ENCODE peak calls at places on chromosomes 7 and 10, in seven cellular contexts. One of them, this sample, is unnamed.

GRCh38 chr7:47078241-47078640 is 503.7 kb downstream of the TNS3 start:
- DNase-seq in sigmoid colon: no peak
- DNase-seq in A549: no peak
- DNase-seq in transverse colon: no peak
- DNase-seq in SK-N-SH: no peak
- DNase-seq in stomach: no peak
- DNase-seq in tibial nerve: no peak
- DNase-seq in this sample: no peak

GRCh38 chr10:102241037-102241443 is 272 bp downstream of the PITX3 start:
- DNase-seq in sigmoid colon: peak
- DNase-seq in A549: no peak
- DNase-seq in transverse colon: no peak
- DNase-seq in SK-N-SH: no peak
- DNase-seq in stomach: no peak
- DNase-seq in tibial nerve: no peak
- DNase-seq in this sample: no peak

GRCh38 chr7:100057006-100057405 is 7.4 kb downstream of the ZSCAN21 start:
- DNase-seq in sigmoid colon: peak
- DNase-seq in A549: no peak
- DNase-seq in transverse colon: no peak
- DNase-seq in SK-N-SH: no peak
- DNase-seq in stomach: no peak
- DNase-seq in tibial nerve: no peak
- DNase-seq in this sample: no peak

GRCh38 chr7:3592438-3593134 is 291.5 kb downstream of the SDK1 start:
- DNase-seq in sigmoid colon: no peak
- DNase-seq in A549: no peak
- DNase-seq in transverse colon: no peak
- DNase-seq in SK-N-SH: no peak
- DNase-seq in stomach: no peak
- DNase-seq in tibial nerve: no peak
- DNase-seq in this sample: no peak

GRCh38 chr10:89164080-89164479 is 43.0 kb downstream of the CH25H start:
- DNase-seq in sigmoid colon: no peak
- DNase-seq in A549: no peak
- DNase-seq in transverse colon: no peak
- DNase-seq in SK-N-SH: no peak
- DNase-seq in stomach: no peak
- DNase-seq in tibial nerve: no peak
- DNase-seq in this sample: no peak

GRCh38 chr7:88104732-88105131 is 115.1 kb downstream of the SRI start:
- DNase-seq in sigmoid colon: no peak
- DNase-seq in A549: no peak
- DNase-seq in transverse colon: no peak
- DNase-seq in SK-N-SH: no peak
- DNase-seq in stomach: no peak
- DNase-seq in tibial nerve: no peak
- DNase-seq in this sample: no peak

GRCh38 chr7:134289423-134289822 is 27.3 kb downstream of the SLC35B4 start:
- DNase-seq in sigmoid colon: no peak
- DNase-seq in A549: no peak
- DNase-seq in transverse colon: no peak
- DNase-seq in SK-N-SH: no peak
- DNase-seq in stomach: no peak
- DNase-seq in tibial nerve: no peak
- DNase-seq in this sample: no peak

GRCh38 chr10:3889961-3890522 is 105.0 kb upstream of the KLF6 start:
- DNase-seq in sigmoid colon: no peak
- DNase-seq in A549: peak
- DNase-seq in transverse colon: no peak
- DNase-seq in SK-N-SH: no peak
- DNase-seq in stomach: no peak
- DNase-seq in tibial nerve: no peak
- DNase-seq in this sample: no peak

GRCh38 chr7:77320161-77320560 is 96.0 kb downstream of the GSAP start:
- DNase-seq in sigmoid colon: no peak
- DNase-seq in A549: no peak
- DNase-seq in transverse colon: no peak
- DNase-seq in SK-N-SH: no peak
- DNase-seq in stomach: no peak
- DNase-seq in tibial nerve: no peak
- DNase-seq in this sample: no peak

GRCh38 chr7:8141070-8141469 is 120.9 kb downstream of the ICA1 start:
- DNase-seq in sigmoid colon: no peak
- DNase-seq in A549: no peak
- DNase-seq in transverse colon: no peak
- DNase-seq in SK-N-SH: no peak
- DNase-seq in stomach: no peak
- DNase-seq in tibial nerve: no peak
- DNase-seq in this sample: no peak

GRCh38 chr10:93580824-93581223 is 14.4 kb downstream of the FFAR4 start:
- DNase-seq in sigmoid colon: no peak
- DNase-seq in A549: no peak
- DNase-seq in transverse colon: no peak
- DNase-seq in SK-N-SH: no peak
- DNase-seq in stomach: no peak
- DNase-seq in tibial nerve: no peak
- DNase-seq in this sample: no peak

GRCh38 chr10:60714242-60714641 is 64.0 kb upstream of the CDK1 start:
- DNase-seq in sigmoid colon: no peak
- DNase-seq in A549: no peak
- DNase-seq in transverse colon: no peak
- DNase-seq in SK-N-SH: no peak
- DNase-seq in stomach: no peak
- DNase-seq in tibial nerve: no peak
- DNase-seq in this sample: no peak

GRCh38 chr10:112949875-112950507 is at the start of gene TCF7L2:
- DNase-seq in sigmoid colon: peak
- DNase-seq in A549: peak
- DNase-seq in transverse colon: peak
- DNase-seq in SK-N-SH: peak
- DNase-seq in stomach: peak
- DNase-seq in tibial nerve: peak
- DNase-seq in this sample: peak

GRCh38 chr10:112949128-112949823 is 771 bp upstream of the TCF7L2 start:
- DNase-seq in sigmoid colon: no peak
- DNase-seq in A549: no peak
- DNase-seq in transverse colon: peak
- DNase-seq in SK-N-SH: no peak
- DNase-seq in stomach: no peak
- DNase-seq in tibial nerve: no peak
- DNase-seq in this sample: no peak

GRCh38 chr10:112952282-112952991 is 2.4 kb downstream of the TCF7L2 start:
- DNase-seq in sigmoid colon: peak
- DNase-seq in A549: no peak
- DNase-seq in transverse colon: peak
- DNase-seq in SK-N-SH: peak
- DNase-seq in stomach: no peak
- DNase-seq in tibial nerve: no peak
- DNase-seq in this sample: no peak

GRCh38 chr10:112951349-112952281 is 1.6 kb downstream of the TCF7L2 start:
- DNase-seq in sigmoid colon: peak
- DNase-seq in A549: peak
- DNase-seq in transverse colon: peak
- DNase-seq in SK-N-SH: peak
- DNase-seq in stomach: peak
- DNase-seq in tibial nerve: peak
- DNase-seq in this sample: peak

DNA sequence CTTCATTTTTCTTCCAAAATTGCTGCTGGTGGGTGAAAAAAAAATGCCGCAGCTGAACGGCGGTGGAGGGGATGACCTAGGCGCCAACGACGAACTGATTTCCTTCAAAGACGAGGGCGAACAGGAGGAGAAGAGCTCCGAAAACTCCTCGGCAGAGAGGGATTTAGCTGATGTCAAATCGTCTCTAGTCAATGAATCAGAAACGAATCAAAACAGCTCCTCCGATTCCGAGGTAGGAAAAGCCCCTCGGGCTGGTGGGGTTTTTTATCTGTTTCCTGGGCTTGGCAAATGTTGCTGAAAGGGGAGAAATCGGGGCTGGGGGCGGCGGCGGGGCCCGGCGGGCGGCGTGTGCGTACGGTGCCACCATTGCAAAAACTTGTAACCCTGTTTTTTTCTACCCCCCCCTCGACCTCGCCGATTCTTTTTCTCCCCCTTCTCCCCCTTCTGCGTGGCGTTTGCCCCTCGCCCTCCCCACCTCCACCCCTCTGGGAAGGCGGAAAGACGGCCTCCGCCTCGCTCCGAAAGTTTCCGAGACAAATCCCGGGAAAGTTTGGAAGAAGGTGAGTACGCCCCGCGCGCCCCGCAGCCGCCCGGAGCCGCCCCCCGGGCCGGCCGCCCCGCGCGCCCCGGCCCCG is 784 bp downstream of the TCF7L2 start:
- DNase-seq in sigmoid colon: peak
- DNase-seq in A549: no peak
- DNase-seq in transverse colon: peak
- DNase-seq in SK-N-SH: peak
- DNase-seq in stomach: no peak
- DNase-seq in tibial nerve: no peak
- DNase-seq in this sample: peak
- H3K4me3 ChIP-seq in sigmoid colon: peak
- H3K4me3 ChIP-seq in A549: peak
- H3K4me3 ChIP-seq in transverse colon: peak
- H3K4me3 ChIP-seq in SK-N-SH: peak
- H3K4me3 ChIP-seq in stomach: peak
- H3K4me3 ChIP-seq in tibial nerve: peak
- H3K4me3 ChIP-seq in this sample: peak

GRCh38 chr10:127034224-127034623 is 129.0 kb downstream of the DOCK1 start:
- DNase-seq in sigmoid colon: no peak
- DNase-seq in A549: no peak
- DNase-seq in transverse colon: no peak
- DNase-seq in SK-N-SH: no peak
- DNase-seq in stomach: no peak
- DNase-seq in tibial nerve: no peak
- DNase-seq in this sample: no peak

GRCh38 chr10:127035827-127036226 is 130.6 kb downstream of the DOCK1 start:
- DNase-seq in sigmoid colon: no peak
- DNase-seq in A549: no peak
- DNase-seq in transverse colon: no peak
- DNase-seq in SK-N-SH: no peak
- DNase-seq in stomach: no peak
- DNase-seq in tibial nerve: no peak
- DNase-seq in this sample: no peak

GRCh38 chr10:127033116-127033515 is 127.9 kb downstream of the DOCK1 start:
- DNase-seq in sigmoid colon: no peak
- DNase-seq in A549: no peak
- DNase-seq in transverse colon: no peak
- DNase-seq in SK-N-SH: no peak
- DNase-seq in stomach: no peak
- DNase-seq in tibial nerve: no peak
- DNase-seq in this sample: no peak

GRCh38 chr10:127034790-127035189 is 129.6 kb downstream of the DOCK1 start:
- DNase-seq in sigmoid colon: no peak
- DNase-seq in A549: no peak
- DNase-seq in transverse colon: no peak
- DNase-seq in SK-N-SH: no peak
- DNase-seq in stomach: no peak
- DNase-seq in tibial nerve: no peak
- DNase-seq in this sample: no peak

DNA sequence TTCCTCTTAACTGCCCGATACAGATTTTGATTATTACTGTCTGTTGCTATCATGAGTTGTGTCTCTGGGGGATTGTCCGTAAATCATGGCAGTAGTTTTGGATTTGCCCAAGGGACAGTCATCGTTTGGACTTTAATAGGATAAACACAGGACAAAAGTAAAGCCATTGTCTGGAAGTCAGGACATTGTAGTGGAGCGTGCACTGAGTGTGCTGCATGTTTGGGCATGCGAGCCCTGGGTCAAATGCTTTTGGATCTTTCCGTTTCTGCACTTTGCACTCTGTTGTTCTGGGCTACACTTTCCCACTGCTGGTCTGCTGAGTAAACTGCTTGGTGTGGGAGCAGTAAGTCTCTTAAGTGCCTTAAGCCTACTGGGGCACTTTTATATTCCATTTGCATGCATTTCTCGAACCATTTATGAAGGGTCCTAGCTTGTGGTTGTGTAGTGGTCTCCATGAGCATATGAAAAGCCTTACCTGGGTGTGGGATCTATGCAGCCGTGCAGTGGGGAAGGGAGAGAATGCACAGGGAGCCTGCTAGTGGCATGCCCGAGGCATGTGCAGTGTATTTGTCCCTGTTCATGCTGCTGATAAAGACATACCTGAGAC is 128.4 kb downstream of the DOCK1 start:
- DNase-seq in sigmoid colon: no peak
- DNase-seq in A549: no peak
- DNase-seq in transverse colon: no peak
- DNase-seq in SK-N-SH: no peak
- DNase-seq in stomach: no peak
- DNase-seq in tibial nerve: no peak
- DNase-seq in this sample: no peak
- TF ChIP-seq EP300 in sigmoid colon: no peak
- TF ChIP-seq EP300 in A549: no peak
- TF ChIP-seq EP300 in transverse colon: no peak
- TF ChIP-seq EP300 in SK-N-SH: no peak
- TF ChIP-seq EP300 in stomach: no peak
- TF ChIP-seq EP300 in tibial nerve: no peak
- TF ChIP-seq EP300 in this sample: no peak

DNA sequence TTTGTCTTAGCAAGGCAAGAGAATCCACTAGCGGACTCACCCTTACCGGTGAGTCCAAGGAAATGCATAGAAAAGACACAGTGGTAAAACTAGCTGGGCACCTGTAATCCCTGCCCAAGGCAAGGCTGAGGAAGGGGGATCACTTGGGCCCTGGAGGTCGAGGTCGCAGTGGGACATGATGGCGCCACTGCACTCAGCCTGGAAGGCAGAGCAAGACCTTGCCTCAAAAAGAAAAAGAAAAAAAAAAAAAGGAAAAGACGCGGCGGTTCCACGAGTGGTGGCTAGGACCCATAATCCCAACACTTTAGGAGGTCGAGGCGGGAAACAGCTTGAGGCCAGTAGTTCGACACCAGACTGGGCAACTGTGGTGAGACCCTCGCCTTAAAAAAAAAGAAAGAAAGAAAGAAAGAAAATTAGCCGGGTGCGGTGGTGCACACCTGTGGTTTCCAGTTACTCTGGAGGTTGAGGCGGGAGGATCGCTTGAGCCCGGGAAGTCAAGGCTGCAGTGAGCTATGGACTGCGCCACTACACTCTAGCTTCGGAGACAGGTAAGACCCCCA is 808 bp upstream of the OTUD1 start:
- DNase-seq in sigmoid colon: no peak
- DNase-seq in A549: no peak
- DNase-seq in transverse colon: no peak
- DNase-seq in SK-N-SH: no peak
- DNase-seq in stomach: no peak
- DNase-seq in tibial nerve: no peak
- DNase-seq in this sample: no peak
- H3K4me3 ChIP-seq in sigmoid colon: peak
- H3K4me3 ChIP-seq in A549: peak
- H3K4me3 ChIP-seq in transverse colon: peak
- H3K4me3 ChIP-seq in SK-N-SH: peak
- H3K4me3 ChIP-seq in stomach: peak
- H3K4me3 ChIP-seq in tibial nerve: peak
- H3K4me3 ChIP-seq in this sample: peak

DNA sequence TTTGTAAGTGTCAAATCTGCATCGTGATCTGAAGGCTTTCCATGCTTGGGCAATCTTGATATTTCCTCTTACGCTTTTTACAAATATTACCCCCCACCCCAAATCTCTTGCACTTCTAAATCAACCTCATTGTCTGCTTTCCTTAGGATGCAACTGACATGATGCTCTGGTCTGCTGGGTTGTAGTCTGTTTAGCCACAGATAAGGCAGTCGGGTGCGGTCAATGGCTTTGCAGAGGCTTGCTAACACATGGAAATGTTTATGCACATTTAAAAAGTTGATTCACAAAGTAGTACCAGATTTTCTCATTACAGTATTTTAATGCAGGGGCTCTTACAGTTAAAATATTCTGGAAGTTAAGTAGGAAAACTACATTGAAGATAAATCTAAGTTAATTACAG is 172.5 kb downstream of the BAMBI start:
- DNase-seq in sigmoid colon: no peak
- DNase-seq in A549: no peak
- DNase-seq in transverse colon: no peak
- DNase-seq in SK-N-SH: peak
- DNase-seq in stomach: no peak
- DNase-seq in tibial nerve: no peak
- DNase-seq in this sample: no peak
- TF ChIP-seq EP300 in sigmoid colon: no peak
- TF ChIP-seq EP300 in A549: no peak
- TF ChIP-seq EP300 in transverse colon: no peak
- TF ChIP-seq EP300 in SK-N-SH: peak
- TF ChIP-seq EP300 in stomach: no peak
- TF ChIP-seq EP300 in tibial nerve: no peak
- TF ChIP-seq EP300 in this sample: no peak

This sample was measured in suprapubic skin.